ENCODE peak calls at places on chromosomes 12 and 14, in six cellular contexts. C, N, H, K, B and O are unnamed samples.

GRCh38 chr12:128797119-128798118 is 26.3 kb downstream of the SLC15A4 start:
- DNase-seq in N (no peak), H (peak; percentile 28), C (no peak), B (no peak), K (no peak), O (no peak)

GRCh38 chr12:33752854-33753253 is 269.4 kb upstream of the ALG10 start:
- DNase-seq in K (no peak), H (no peak), C (no peak), B (no peak), N (no peak), O (no peak)

GRCh38 chr12:95060951-95061350 is 12.5 kb downstream of the NR2C1 start:
- DNase-seq in B (no peak), C (no peak), K (no peak), N (no peak), H (no peak), O (no peak)

GRCh38 chr12:104533134-104533533 is 76.4 kb downstream of the CHST11 start:
- DNase-seq in C (no peak), K (no peak), H (no peak), N (no peak), B (no peak), O (no peak)

GRCh38 chr14:104247336-104248202 is 109.2 kb downstream of the KIF26A start:
- DNase-seq in B (no peak), N (no peak), K (no peak), C (no peak), H (no peak), O (peak; percentile 5)

GRCh38 chr14:104977681-104978647 is at the start of gene AHNAK2:
- DNase-seq in H (peak; percentile 82), N (peak; percentile 64), B (no peak), C (peak; percentile 90), K (peak; percentile 53), O (peak; percentile 73)

GRCh38 chr12:52275686-52276085 is 1.2 kb downstream of the KRT86 start:
- DNase-seq in C (no peak), K (no peak), H (no peak), N (no peak), B (no peak), O (no peak)

GRCh38 chr12:54004841-54005530 is 3.8 kb upstream of the HOXC8 start:
- DNase-seq in B (no peak), K (no peak), N (no peak), H (no peak), C (no peak), O (no peak)

GRCh38 chr14:38255408-38255672 is 553 bp downstream of the CLEC14A start:
- DNase-seq in B (no peak), K (no peak), H (no peak), C (no peak), N (no peak), O (peak; percentile 32)

GRCh38 chr14:105070760-105071137 is 5.5 kb upstream of the GPR132 start:
- DNase-seq in K (no peak), N (no peak), H (peak; percentile 71), B (no peak), C (peak; percentile 59), O (no peak)

GRCh38 chr12:121520586-121521086 is 60.2 kb downstream of the KDM2B start:
- DNase-seq in K (no peak), H (no peak), N (no peak), B (no peak), C (no peak), O (no peak)

GRCh38 chr14:20624495-20625070 is 16.9 kb downstream of the OR6S1 start:
- DNase-seq in H (peak; percentile 32), K (no peak), B (no peak), N (peak; percentile 66), C (peak; percentile 89), O (no peak)

GRCh38 chr12:129871991-129872969 is 31.5 kb downstream of the TMEM132D start:
- DNase-seq in C (no peak), N (peak; percentile 3), B (no peak), H (no peak), K (peak; percentile 24), O (no peak)

GRCh38 chr14:68690106-68690960 is 102.5 kb downstream of the ZFP36L1 start:
- DNase-seq in C (peak; percentile 57), K (no peak), N (no peak), H (no peak), B (no peak), O (no peak)

GRCh38 chr12:6821271-6821673 is 349 bp upstream of the GPR162 start:
- DNase-seq in B (no peak), K (peak; percentile 38), H (no peak), C (peak; percentile 67), N (peak; percentile 51), O (no peak)

GRCh38 chr12:66297080-66297479 is 5.2 kb upstream of the HELB start:
- DNase-seq in N (no peak), K (no peak), B (no peak), H (no peak), C (no peak), O (no peak)

GRCh38 chr14:92040431-92041040 is 677 bp upstream of the TRIP11 start:
- DNase-seq in N (no peak), C (peak; percentile 60), H (peak; percentile 69), B (no peak), K (peak; percentile 12), O (no peak)

GRCh38 chr12:105507311-105508035 is 177.0 kb downstream of the C12orf75 start:
- DNase-seq in C (no peak), K (no peak), B (no peak), H (no peak), N (no peak), O (no peak)

GRCh38 chr12:107491856-107492255 is 193.7 kb upstream of the PWP1 start:
- DNase-seq in N (no peak), H (no peak), C (peak; percentile 39), B (no peak), K (no peak), O (no peak)

GRCh38 chr14:45133683-45134050 is 614 bp downstream of the FKBP3 start:
- DNase-seq in H (no peak), K (no peak), B (no peak), N (no peak), C (no peak), O (no peak)

GRCh38 chr12:11040162-11040561 is 9.0 kb upstream of the TAS2R31 start:
- DNase-seq in C (peak; percentile 26), K (no peak), H (no peak), N (no peak), B (no peak), O (no peak)

GRCh38 chr12:109139791-109140190 is 23.4 kb downstream of the ACACB start:
- DNase-seq in K (no peak), N (no peak), B (no peak), C (no peak), H (no peak), O (no peak)

GRCh38 chr12:85029456-85029855 is 6.6 kb downstream of the TSPAN19 start:
- DNase-seq in H (peak; percentile 10), B (peak; percentile 35), C (peak; percentile 72), K (peak; percentile 1), N (no peak), O (no peak)

GRCh38 chr14:33805593-33805992 is 145.3 kb downstream of the EGLN3 start:
- DNase-seq in K (no peak), B (no peak), N (no peak), C (no peak), H (no peak), O (no peak)